ENCODE peak calls at places on chromosome 13, in ten cellular contexts. One of them, this sample, is unnamed.

GRCh38 chr13:94968757-94969086 is 256.4 kb upstream of the SOX21 start:
- DNase-seq in A549: peak
- DNase-seq in transverse colon: no peak
- DNase-seq in uterus: no peak
- DNase-seq in Peyer's patch: no peak
- DNase-seq in lower leg skin: no peak
- DNase-seq in H1: no peak
- DNase-seq in HCT116: no peak
- DNase-seq in heart left ventricle: no peak
- DNase-seq in adrenal gland: no peak
- DNase-seq in this sample: no peak

GRCh38 chr13:73608157-73608516 is 526.1 kb downstream of the KLF12 start:
- DNase-seq in Peyer's patch: no peak
- DNase-seq in transverse colon: no peak
- DNase-seq in heart left ventricle: no peak
- DNase-seq in A549: no peak
- DNase-seq in H1: no peak
- DNase-seq in adrenal gland: no peak
- DNase-seq in lower leg skin: no peak
- DNase-seq in HCT116: no peak
- DNase-seq in uterus: no peak
- DNase-seq in this sample: no peak

GRCh38 chr13:112892759-112893569 is 76.0 kb upstream of the MCF2L start:
- DNase-seq in heart left ventricle: no peak
- DNase-seq in Peyer's patch: no peak
- DNase-seq in A549: no peak
- DNase-seq in H1: peak
- DNase-seq in uterus: no peak
- DNase-seq in transverse colon: peak
- DNase-seq in HCT116: no peak
- DNase-seq in adrenal gland: no peak
- DNase-seq in lower leg skin: no peak
- DNase-seq in this sample: peak

GRCh38 chr13:67225252-67226159 is 4.6 kb downstream of the PCDH9 start:
- DNase-seq in heart left ventricle: no peak
- DNase-seq in Peyer's patch: no peak
- DNase-seq in adrenal gland: no peak
- DNase-seq in uterus: no peak
- DNase-seq in lower leg skin: no peak
- DNase-seq in HCT116: no peak
- DNase-seq in transverse colon: no peak
- DNase-seq in A549: no peak
- DNase-seq in H1: no peak
- DNase-seq in this sample: no peak

GRCh38 chr13:102872531-102872930 is 26.7 kb downstream of the ERCC5 start:
- DNase-seq in heart left ventricle: no peak
- DNase-seq in lower leg skin: no peak
- DNase-seq in uterus: no peak
- DNase-seq in adrenal gland: no peak
- DNase-seq in HCT116: no peak
- DNase-seq in A549: no peak
- DNase-seq in H1: no peak
- DNase-seq in transverse colon: no peak
- DNase-seq in Peyer's patch: no peak
- DNase-seq in this sample: no peak

GRCh38 chr13:78586706-78587105 is 16.6 kb downstream of the POU4F1 start:
- DNase-seq in HCT116: no peak
- DNase-seq in adrenal gland: no peak
- DNase-seq in transverse colon: no peak
- DNase-seq in H1: peak
- DNase-seq in A549: no peak
- DNase-seq in heart left ventricle: no peak
- DNase-seq in uterus: no peak
- DNase-seq in Peyer's patch: no peak
- DNase-seq in lower leg skin: no peak
- DNase-seq in this sample: no peak

GRCh38 chr13:111484129-111484925 is 163.9 kb downstream of the TEX29 start:
- DNase-seq in Peyer's patch: peak
- DNase-seq in lower leg skin: no peak
- DNase-seq in uterus: no peak
- DNase-seq in transverse colon: no peak
- DNase-seq in heart left ventricle: no peak
- DNase-seq in HCT116: no peak
- DNase-seq in H1: no peak
- DNase-seq in A549: no peak
- DNase-seq in adrenal gland: no peak
- DNase-seq in this sample: no peak

GRCh38 chr13:35474551-35474950 is 1.9 kb downstream of the MAB21L1 start:
- DNase-seq in adrenal gland: no peak
- DNase-seq in Peyer's patch: no peak
- DNase-seq in uterus: no peak
- DNase-seq in H1: no peak
- DNase-seq in heart left ventricle: no peak
- DNase-seq in A549: no peak
- DNase-seq in HCT116: no peak
- DNase-seq in transverse colon: no peak
- DNase-seq in lower leg skin: no peak
- DNase-seq in this sample: no peak

GRCh38 chr13:20473139-20473538 is 52.5 kb downstream of the CRYL1 start:
- DNase-seq in HCT116: no peak
- DNase-seq in uterus: no peak
- DNase-seq in H1: no peak
- DNase-seq in Peyer's patch: no peak
- DNase-seq in lower leg skin: no peak
- DNase-seq in transverse colon: no peak
- DNase-seq in adrenal gland: no peak
- DNase-seq in A549: no peak
- DNase-seq in heart left ventricle: no peak
- DNase-seq in this sample: no peak

GRCh38 chr13:107347641-107348369 is 779.9 kb upstream of the ARGLU1 start:
- DNase-seq in adrenal gland: no peak
- DNase-seq in A549: no peak
- DNase-seq in HCT116: no peak
- DNase-seq in H1: no peak
- DNase-seq in heart left ventricle: no peak
- DNase-seq in uterus: peak
- DNase-seq in lower leg skin: no peak
- DNase-seq in Peyer's patch: no peak
- DNase-seq in transverse colon: no peak
- DNase-seq in this sample: no peak

GRCh38 chr13:71018544-71018943 is 848.5 kb downstream of the DACH1 start:
- DNase-seq in heart left ventricle: no peak
- DNase-seq in A549: no peak
- DNase-seq in H1: no peak
- DNase-seq in adrenal gland: no peak
- DNase-seq in transverse colon: no peak
- DNase-seq in HCT116: no peak
- DNase-seq in Peyer's patch: no peak
- DNase-seq in uterus: no peak
- DNase-seq in lower leg skin: no peak
- DNase-seq in this sample: no peak

GRCh38 chr13:38735655-38736440 is 49.0 kb downstream of the FREM2 start:
- DNase-seq in transverse colon: no peak
- DNase-seq in uterus: no peak
- DNase-seq in heart left ventricle: no peak
- DNase-seq in HCT116: no peak
- DNase-seq in H1: no peak
- DNase-seq in Peyer's patch: no peak
- DNase-seq in adrenal gland: no peak
- DNase-seq in lower leg skin: no peak
- DNase-seq in A549: no peak
- DNase-seq in this sample: peak

GRCh38 chr13:32381539-32381938 is 46.4 kb downstream of the N4BP2L1 start:
- DNase-seq in heart left ventricle: no peak
- DNase-seq in Peyer's patch: no peak
- DNase-seq in H1: no peak
- DNase-seq in adrenal gland: peak
- DNase-seq in transverse colon: no peak
- DNase-seq in A549: no peak
- DNase-seq in lower leg skin: no peak
- DNase-seq in HCT116: peak
- DNase-seq in uterus: no peak
- DNase-seq in this sample: no peak

GRCh38 chr13:46097015-46097414 is 7.8 kb downstream of the CPB2 start:
- DNase-seq in transverse colon: no peak
- DNase-seq in H1: no peak
- DNase-seq in heart left ventricle: no peak
- DNase-seq in HCT116: no peak
- DNase-seq in lower leg skin: no peak
- DNase-seq in Peyer's patch: no peak
- DNase-seq in uterus: no peak
- DNase-seq in adrenal gland: no peak
- DNase-seq in A549: no peak
- DNase-seq in this sample: peak

DNA sequence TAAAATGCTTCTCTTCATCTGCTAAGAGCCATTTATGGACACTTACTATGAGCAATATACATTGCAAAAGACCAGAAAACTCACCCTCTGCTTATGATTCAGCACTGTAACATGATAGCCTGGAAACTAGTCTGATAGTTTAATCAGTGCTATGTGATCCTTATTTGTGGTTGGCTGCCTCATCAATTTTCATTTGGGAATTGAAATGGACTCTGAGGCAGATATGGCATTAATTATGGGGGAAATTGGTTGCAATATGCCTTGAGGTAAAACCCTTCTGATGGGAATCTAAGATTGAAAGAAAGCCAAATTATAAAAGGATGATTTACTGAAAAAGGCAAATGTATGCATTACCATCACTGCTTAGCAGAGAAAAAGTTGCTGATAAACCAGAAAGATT is 33.5 kb downstream of the FAM216B start:
- DNase-seq in transverse colon: no peak
- DNase-seq in HCT116: no peak
- DNase-seq in Peyer's patch: no peak
- DNase-seq in H1: no peak
- DNase-seq in adrenal gland: no peak
- DNase-seq in uterus: no peak
- DNase-seq in heart left ventricle: no peak
- DNase-seq in lower leg skin: no peak
- DNase-seq in A549: peak
- DNase-seq in this sample: no peak
- H3K4me3 ChIP-seq in transverse colon: no peak
- H3K4me3 ChIP-seq in HCT116: no peak
- H3K4me3 ChIP-seq in Peyer's patch: no peak
- H3K4me3 ChIP-seq in H1: no peak
- H3K4me3 ChIP-seq in adrenal gland: no peak
- H3K4me3 ChIP-seq in uterus: no peak
- H3K4me3 ChIP-seq in heart left ventricle: no peak
- H3K4me3 ChIP-seq in lower leg skin: no peak
- H3K4me3 ChIP-seq in A549: no peak
- H3K4me3 ChIP-seq in this sample: no peak

GRCh38 chr13:27171244-27171829 is at the start of gene USP12:
- DNase-seq in H1: peak
- DNase-seq in lower leg skin: no peak
- DNase-seq in uterus: no peak
- DNase-seq in adrenal gland: peak
- DNase-seq in transverse colon: peak
- DNase-seq in heart left ventricle: peak
- DNase-seq in HCT116: no peak
- DNase-seq in Peyer's patch: peak
- DNase-seq in A549: no peak
- DNase-seq in this sample: peak
- TF ChIP-seq POLR2A in H1: no peak
- TF ChIP-seq POLR2A in lower leg skin: no peak
- TF ChIP-seq POLR2A in uterus: no peak
- TF ChIP-seq POLR2A in adrenal gland: peak
- TF ChIP-seq POLR2A in transverse colon: no peak
- TF ChIP-seq POLR2A in heart left ventricle: no peak
- TF ChIP-seq POLR2A in HCT116: no peak
- TF ChIP-seq POLR2A in Peyer's patch: peak
- TF ChIP-seq POLR2A in A549: peak
- TF ChIP-seq POLR2A in this sample: no peak

GRCh38 chr13:30039506-30039905 is 189.1 kb upstream of the UBL3 start:
- DNase-seq in H1: no peak
- DNase-seq in adrenal gland: no peak
- DNase-seq in A549: no peak
- DNase-seq in uterus: no peak
- DNase-seq in heart left ventricle: no peak
- DNase-seq in Peyer's patch: no peak
- DNase-seq in HCT116: no peak
- DNase-seq in transverse colon: no peak
- DNase-seq in lower leg skin: no peak
- DNase-seq in this sample: no peak

GRCh38 chr13:30042272-30042671 is 191.9 kb upstream of the UBL3 start:
- DNase-seq in A549: no peak
- DNase-seq in lower leg skin: no peak
- DNase-seq in adrenal gland: no peak
- DNase-seq in HCT116: no peak
- DNase-seq in transverse colon: no peak
- DNase-seq in Peyer's patch: no peak
- DNase-seq in uterus: no peak
- DNase-seq in H1: no peak
- DNase-seq in heart left ventricle: no peak
- DNase-seq in this sample: no peak

GRCh38 chr13:30037766-30038165 is 187.3 kb upstream of the UBL3 start:
- DNase-seq in HCT116: no peak
- DNase-seq in Peyer's patch: no peak
- DNase-seq in adrenal gland: no peak
- DNase-seq in lower leg skin: no peak
- DNase-seq in uterus: no peak
- DNase-seq in A549: no peak
- DNase-seq in H1: no peak
- DNase-seq in transverse colon: no peak
- DNase-seq in heart left ventricle: no peak
- DNase-seq in this sample: no peak

GRCh38 chr13:30037306-30037705 is 186.9 kb upstream of the UBL3 start:
- DNase-seq in H1: peak
- DNase-seq in transverse colon: no peak
- DNase-seq in adrenal gland: no peak
- DNase-seq in Peyer's patch: no peak
- DNase-seq in A549: no peak
- DNase-seq in HCT116: no peak
- DNase-seq in heart left ventricle: no peak
- DNase-seq in lower leg skin: no peak
- DNase-seq in uterus: no peak
- DNase-seq in this sample: no peak

GRCh38 chr13:30038884-30039283 is 188.5 kb upstream of the UBL3 start:
- DNase-seq in H1: no peak
- DNase-seq in transverse colon: no peak
- DNase-seq in A549: no peak
- DNase-seq in adrenal gland: no peak
- DNase-seq in heart left ventricle: no peak
- DNase-seq in uterus: peak
- DNase-seq in lower leg skin: no peak
- DNase-seq in Peyer's patch: no peak
- DNase-seq in HCT116: no peak
- DNase-seq in this sample: no peak
- TF ChIP-seq CTCF in H1: no peak
- TF ChIP-seq CTCF in transverse colon: no peak
- TF ChIP-seq CTCF in A549: no peak
- TF ChIP-seq CTCF in adrenal gland: no peak
- TF ChIP-seq CTCF in heart left ventricle: no peak
- TF ChIP-seq CTCF in uterus: no peak
- TF ChIP-seq CTCF in lower leg skin: no peak
- TF ChIP-seq CTCF in Peyer's patch: no peak
- TF ChIP-seq CTCF in HCT116: no peak
- TF ChIP-seq CTCF in this sample: no peak

DNA sequence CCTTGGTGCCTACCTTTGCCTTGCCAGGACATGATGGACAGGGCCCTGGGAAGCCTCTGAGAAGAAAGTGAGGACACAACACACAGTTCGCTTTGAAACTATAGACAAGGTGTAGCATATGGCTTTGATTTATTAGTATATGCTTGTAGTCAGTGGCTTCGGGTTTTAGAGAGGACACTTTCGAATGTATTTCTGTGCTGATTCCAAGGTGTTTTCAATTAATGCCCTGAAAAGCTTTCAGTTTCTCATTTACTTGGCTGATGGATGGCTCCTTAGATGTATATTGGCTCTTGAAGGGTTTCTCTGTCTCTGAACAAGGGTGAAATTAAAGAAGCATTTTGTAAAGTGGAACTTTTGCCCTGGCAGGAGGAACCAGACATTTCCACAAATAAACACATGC is 106.9 kb downstream of the POSTN start:
- DNase-seq in heart left ventricle: no peak
- DNase-seq in A549: no peak
- DNase-seq in H1: no peak
- DNase-seq in HCT116: no peak
- DNase-seq in transverse colon: no peak
- DNase-seq in lower leg skin: no peak
- DNase-seq in uterus: no peak
- DNase-seq in adrenal gland: no peak
- DNase-seq in Peyer's patch: no peak
- DNase-seq in this sample: no peak
- H3K4me3 ChIP-seq in heart left ventricle: no peak
- H3K4me3 ChIP-seq in A549: no peak
- H3K4me3 ChIP-seq in H1: no peak
- H3K4me3 ChIP-seq in HCT116: no peak
- H3K4me3 ChIP-seq in transverse colon: no peak
- H3K4me3 ChIP-seq in lower leg skin: no peak
- H3K4me3 ChIP-seq in uterus: no peak
- H3K4me3 ChIP-seq in adrenal gland: no peak
- H3K4me3 ChIP-seq in Peyer's patch: no peak
- H3K4me3 ChIP-seq in this sample: no peak

This sample was measured in body of pancreas.